ENCODE peak calls at places on chromosomes 2 and 18, in ten cellular contexts. D is brain microvascular endothelial cell, T is endothelial cell of umbilical vein, E is mucosa of descending colon, J is mammary epithelial cell, K is psoas muscle, M is coronary artery, H is astrocyte of the cerebellum, Z is lower leg skin, Q is bronchial epithelial cell. W is an unnamed sample.
A peak's percentile ranks its signal among the peaks of the same experiment; 100 is the strongest.

GRCh38 chr18:25457196-25457595 is 105.2 kb upstream of the ZNF521 start:
- DNase-seq in E (no peak), Z (no peak), D (no peak), Q (no peak), M (no peak), T (no peak), K (no peak), H (no peak), J (no peak), W (no peak)

GRCh38 chr2:73851274-73851673 is 22.5 kb downstream of the STAMBP start:
- DNase-seq in Q (peak; percentile 39), K (no peak), M (no peak), H (no peak), Z (no peak), D (no peak), J (no peak), E (peak; percentile 43), T (no peak), W (no peak)

GRCh38 chr2:95525294-95526035 is 40.9 kb upstream of the TRIM43B start:
- DNase-seq in M (no peak), E (peak; percentile 71), Z (no peak), H (no peak), T (no peak), J (no peak), K (peak; percentile 61), Q (no peak), D (no peak), W (no peak)

GRCh38 chr18:34780856-34781255 is 70.8 kb downstream of the DTNA start:
- DNase-seq in H (no peak), Z (no peak), J (no peak), Q (no peak), T (no peak), M (no peak), D (no peak), E (no peak), K (no peak), W (no peak)

GRCh38 chr2:174338155-174338495 is 3.4 kb downstream of the SP9 start:
- DNase-seq in E (no peak), K (no peak), J (no peak), D (no peak), T (peak; percentile 26), M (no peak), Q (no peak), H (no peak), Z (no peak), W (no peak)

GRCh38 chr2:30612371-30612770 is 165.3 kb downstream of the LCLAT1 start:
- DNase-seq in M (no peak), D (peak; percentile 13), T (no peak), H (no peak), Q (no peak), Z (no peak), E (no peak), J (no peak), K (no peak), W (no peak)

GRCh38 chr2:176187306-176188217 is 906 bp upstream of the HOXD1 start:
- DNase-seq in D (no peak), K (no peak), H (no peak), T (peak; percentile 68), E (peak; percentile 52), Q (no peak), Z (peak; percentile 83), M (no peak), J (no peak), W (no peak)

GRCh38 chr2:121030523-121030922 is 254.5 kb downstream of the TFCP2L1 start:
- DNase-seq in Z (peak; percentile 76), M (no peak), E (no peak), H (no peak), J (no peak), K (no peak), T (no peak), D (no peak), Q (no peak), W (no peak)

GRCh38 chr2:183026424-183026823 is 11.8 kb downstream of the NCKAP1 start:
- DNase-seq in Q (no peak), M (no peak), E (no peak), H (no peak), J (no peak), D (no peak), Z (no peak), K (no peak), T (no peak), W (no peak)

GRCh38 chr2:43024515-43024962 is 201.9 kb downstream of the ZFP36L2 start:
- DNase-seq in T (peak; percentile 64), M (no peak), K (peak; percentile 74), Q (peak; percentile 31), H (peak; percentile 15), D (peak; percentile 42), E (peak; percentile 85), Z (peak; percentile 88), J (no peak), W (peak; percentile 70)

DNA sequence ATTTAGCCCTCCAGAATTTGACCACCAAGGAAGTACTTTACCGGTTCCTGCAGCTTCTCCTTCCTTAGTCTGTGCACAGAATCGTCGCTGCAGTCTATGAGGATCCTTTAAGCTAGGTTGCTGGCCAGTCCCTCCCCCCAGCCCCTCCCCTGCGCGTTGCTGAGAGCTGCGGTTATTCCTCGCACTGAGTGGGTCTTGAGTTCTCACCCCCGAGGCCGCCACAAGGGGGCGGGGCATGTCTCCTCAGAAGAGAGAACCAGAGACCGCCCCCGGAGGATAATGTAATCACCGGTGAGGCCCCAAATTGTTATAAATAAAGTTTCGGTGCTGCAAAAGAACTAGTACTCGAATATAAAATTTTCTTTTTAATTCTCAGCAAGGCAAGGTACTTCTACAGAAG is 1184.9 kb upstream of the CDH2 start:
- DNase-seq in Q (no peak), Z (no peak), H (no peak), K (no peak), M (no peak), E (peak; percentile 2), D (no peak), J (no peak), T (no peak), W (no peak)
- TF ChIP-seq CTCF in Q (no peak), Z (no peak), H (no peak), K (no peak), M (no peak), E (no peak), D (no peak), J (no peak), T (no peak), W (no peak)

GRCh38 chr2:99974275-99974674 is 168.1 kb downstream of the AFF3 start:
- DNase-seq in T (no peak), D (peak; percentile 23), J (peak; percentile 19), K (no peak), Q (peak; percentile 65), E (no peak), H (no peak), Z (no peak), M (no peak), W (no peak)
- H3K4me3 ChIP-seq in T (no peak overlapping the region), D (no peak overlapping the region), J (no peak overlapping the region), K (no peak overlapping the region), Q (no peak overlapping the region), E (no peak overlapping the region), H (no peak overlapping the region), Z (no peak overlapping the region), M (no peak overlapping the region), W (no peak overlapping the region)

GRCh38 chr2:135130751-135131150 is 78.7 kb downstream of the RAB3GAP1 start:
- DNase-seq in Z (no peak), D (no peak), Q (no peak), H (no peak), M (no peak), J (no peak), E (no peak), T (no peak), K (no peak), W (no peak)

GRCh38 chr2:135124924-135125886 is 73.1 kb downstream of the RAB3GAP1 start:
- DNase-seq in Q (peak; percentile 83), J (peak; percentile 83), E (no peak), Z (no peak), H (no peak), D (no peak), M (no peak), T (no peak), K (no peak), W (no peak)

GRCh38 chr2:135121016-135121657 is 69.0 kb downstream of the RAB3GAP1 start:
- DNase-seq in K (no peak), D (no peak), T (no peak), Q (no peak), H (no peak), M (no peak), E (no peak), J (no peak), Z (no peak), W (no peak)

DNA sequence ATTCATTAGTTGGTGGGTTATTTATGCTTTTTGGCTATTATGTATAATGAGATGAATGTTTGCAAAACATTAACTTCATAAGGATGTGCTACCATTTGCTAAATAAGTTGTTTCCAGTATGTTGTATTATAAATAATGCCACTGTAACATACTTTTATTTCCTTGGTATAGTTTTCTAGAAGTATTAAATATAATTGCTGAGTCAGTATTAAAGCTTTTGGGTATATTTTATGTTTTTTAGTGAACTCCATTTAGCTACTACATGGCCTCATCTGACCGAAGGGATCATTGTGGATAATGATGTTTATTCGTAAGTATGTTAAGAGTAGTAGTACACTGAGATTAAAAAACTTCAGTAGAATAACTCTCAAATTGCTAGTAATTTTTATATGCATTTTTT is 73.8 kb downstream of the RAB3GAP1 start:
- DNase-seq in Z (no peak), J (no peak), Q (no peak), T (no peak), K (no peak), M (no peak), H (no peak), E (no peak), D (no peak), W (no peak)
- TF ChIP-seq CTCF in Z (no peak), J (no peak), Q (no peak), T (no peak), K (no peak), M (no peak), H (no peak), E (no peak), D (no peak), W (no peak)

GRCh38 chr2:15034860-15035259 is 402.3 kb downstream of the LRATD1 start:
- DNase-seq in E (no peak), J (no peak), M (no peak), H (no peak), Z (no peak), D (no peak), K (no peak), Q (no peak), T (no peak), W (no peak)

GRCh38 chr2:15028406-15028805 is 395.9 kb downstream of the LRATD1 start:
- DNase-seq in K (no peak), E (no peak), D (no peak), H (no peak), Q (no peak), J (no peak), M (no peak), T (no peak), Z (no peak), W (no peak)

GRCh38 chr2:15034246-15034645 is 401.7 kb downstream of the LRATD1 start:
- DNase-seq in H (no peak), M (no peak), Z (no peak), D (no peak), J (no peak), K (no peak), E (no peak), T (no peak), Q (no peak), W (no peak)

DNA sequence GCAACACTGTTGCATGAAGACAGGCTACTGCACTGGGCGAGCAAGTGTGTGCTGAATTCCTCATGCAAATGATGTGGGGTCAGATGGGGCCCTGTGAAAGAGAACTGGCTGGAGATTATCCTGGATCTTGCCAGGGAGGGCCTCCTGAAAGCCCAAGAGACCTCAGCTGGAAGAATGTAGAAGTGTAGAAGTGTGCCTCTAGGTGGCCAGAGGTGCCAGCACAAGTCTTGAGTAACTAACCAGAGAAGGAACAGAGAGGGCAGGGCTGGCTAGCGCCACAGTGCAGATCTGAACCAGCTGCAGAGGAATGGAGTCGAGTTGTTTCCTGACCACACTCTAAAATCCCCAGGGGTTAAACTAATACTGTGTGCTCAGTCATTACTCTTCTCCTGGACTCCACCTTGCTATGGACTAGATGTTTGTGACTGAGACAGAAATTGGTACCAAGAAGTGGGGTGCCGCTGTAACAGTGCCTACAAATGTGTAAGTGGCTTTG is 399.3 kb downstream of the LRATD1 start:
- DNase-seq in J (no peak), K (no peak), T (no peak), E (no peak), H (no peak), M (no peak), D (no peak), Q (no peak), Z (no peak), W (no peak)
- H3K4me3 ChIP-seq in J (no peak overlapping the region), K (no peak overlapping the region), T (no peak overlapping the region), E (no peak overlapping the region), H (no peak overlapping the region), M (no peak overlapping the region), D (no peak overlapping the region), Q (no peak overlapping the region), Z (no peak overlapping the region), W (no peak overlapping the region)

W was measured in ovary.